ENCODE peak calls at places on chromosomes 6 and 20, in seven cellular contexts. R, C, G, Y, S, Z and Q are unnamed samples.

GRCh38 chr20:10919549-10920140 is 245.8 kb upstream of the JAG1 start:
- DNase-seq in R (no peak), C (peak), G (no peak), Y (no peak), S (no peak), Z (no peak), Q (no peak)

GRCh38 chr20:53282217-53282955 is 310.2 kb downstream of the TSHZ2 start:
- DNase-seq in R (peak), C (no peak), G (no peak), Y (peak), S (no peak), Z (no peak), Q (no peak)

GRCh38 chr6:121285041-121285440 is 49.2 kb downstream of the TBC1D32 start:
- DNase-seq in R (no peak), C (peak), G (no peak), Y (no peak), S (no peak), Z (no peak), Q (peak)

GRCh38 chr6:159249752-159250151 is 80.6 kb downstream of the FNDC1 start:
- DNase-seq in R (no peak), C (no peak), G (no peak), Y (no peak), S (no peak), Z (no peak), Q (no peak)

GRCh38 chr6:19771753-19772336 is 65.3 kb upstream of the ID4 start:
- DNase-seq in R (no peak), C (peak), G (no peak), Y (no peak), S (no peak), Z (peak), Q (no peak)

GRCh38 chr6:143700684-143701342 is 23.0 kb downstream of the PHACTR2 start:
- DNase-seq in R (no peak), C (peak), G (no peak), Y (no peak), S (no peak), Z (no peak), Q (no peak)

GRCh38 chr6:83047065-83047754 is 18.4 kb downstream of the UBE3D start:
- DNase-seq in R (peak), C (no peak), G (no peak), Y (peak), S (no peak), Z (peak), Q (no peak)

GRCh38 chr6:136927313-136927712 is 5.2 kb downstream of the SLC35D3 start:
- DNase-seq in R (peak), C (peak), G (no peak), Y (peak), S (peak), Z (no peak), Q (peak)

GRCh38 chr6:30615958-30616810 is 859 bp downstream of the PPP1R10 start:
- DNase-seq in R (peak), C (no peak), G (no peak), Y (peak), S (peak), Z (peak), Q (peak)

GRCh38 chr6:144330588-144330987 is 45.5 kb downstream of the UTRN start:
- DNase-seq in R (peak), C (no peak), G (peak), Y (peak), S (no peak), Z (peak), Q (no peak)

GRCh38 chr20:2236266-2236665 is 59.5 kb upstream of the TGM3 start:
- DNase-seq in R (no peak), C (peak), G (no peak), Y (no peak), S (no peak), Z (peak), Q (no peak)

GRCh38 chr20:32470025-32470861 is 112.1 kb downstream of the ASXL1 start:
- DNase-seq in R (peak), C (peak), G (no peak), Y (peak), S (no peak), Z (peak), Q (peak)

GRCh38 chr20:63174309-63175030 is 41.5 kb downstream of the YTHDF1 start:
- DNase-seq in R (no peak), C (no peak), G (no peak), Y (no peak), S (peak), Z (no peak), Q (no peak)

GRCh38 chr20:48421547-48421946 is 406.3 kb downstream of the PREX1 start:
- DNase-seq in R (no peak), C (no peak), G (no peak), Y (no peak), S (no peak), Z (no peak), Q (no peak)

GRCh38 chr6:13445005-13445743 is 42.2 kb downstream of the GFOD1 start:
- DNase-seq in R (no peak), C (peak), G (no peak), Y (no peak), S (no peak), Z (peak), Q (no peak)

GRCh38 chr20:17761612-17762011 is 61.8 kb downstream of the BANF2 start:
- DNase-seq in R (peak), C (no peak), G (no peak), Y (peak), S (no peak), Z (no peak), Q (no peak)

GRCh38 chr20:6994452-6994851 is 227.0 kb downstream of the BMP2 start:
- DNase-seq in R (no peak), C (no peak), G (no peak), Y (no peak), S (no peak), Z (peak), Q (peak)

GRCh38 chr6:121620002-121620740 is 184.7 kb downstream of the GJA1 start:
- DNase-seq in R (peak), C (no peak), G (no peak), Y (peak), S (no peak), Z (no peak), Q (no peak)

GRCh38 chr6:147169529-147169928 is 34.7 kb upstream of the STXBP5 start:
- DNase-seq in R (no peak), C (no peak), G (no peak), Y (no peak), S (no peak), Z (peak), Q (no peak)

GRCh38 chr20:3092611-3093379 is 8.3 kb upstream of the AVP start:
- DNase-seq in R (peak), C (no peak), G (no peak), Y (peak), S (no peak), Z (no peak), Q (no peak)

GRCh38 chr20:17871181-17871580 is 97.4 kb downstream of the SNX5 start:
- DNase-seq in R (peak), C (peak), G (no peak), Y (no peak), S (no peak), Z (peak), Q (no peak)

GRCh38 chr6:45679631-45680030 is 301.9 kb upstream of the SUPT3H start:
- DNase-seq in R (no peak), C (no peak), G (no peak), Y (no peak), S (no peak), Z (no peak), Q (no peak)

GRCh38 chr6:148479498-148479897 is 136.9 kb downstream of the SASH1 start:
- DNase-seq in R (no peak), C (no peak), G (no peak), Y (no peak), S (no peak), Z (no peak), Q (no peak)

GRCh38 chr6:1630771-1631217 is 21.1 kb downstream of the FOXC1 start:
- DNase-seq in R (peak), C (peak), G (no peak), Y (no peak), S (no peak), Z (peak), Q (no peak)

GRCh38 chr6:140427842-140428241 is 1053.4 kb upstream of the CITED2 start:
- DNase-seq in R (peak), C (no peak), G (no peak), Y (no peak), S (no peak), Z (peak), Q (no peak)

GRCh38 chr6:5617179-5617578 is 355.9 kb downstream of the FARS2 start:
- DNase-seq in R (no peak), C (no peak), G (no peak), Y (no peak), S (no peak), Z (no peak), Q (no peak)

GRCh38 chr6:128337619-128338018 is 182.8 kb downstream of the PTPRK start:
- DNase-seq in R (no peak), C (peak), G (no peak), Y (no peak), S (no peak), Z (no peak), Q (no peak)

GRCh38 chr20:48635791-48636267 is 192.0 kb downstream of the PREX1 start:
- DNase-seq in R (peak), C (peak), G (peak), Y (peak), S (no peak), Z (peak), Q (peak)

GRCh38 chr6:151488226-151488625 is 5.6 kb upstream of the CCDC170 start:
- DNase-seq in R (no peak), C (peak), G (no peak), Y (no peak), S (no peak), Z (no peak), Q (peak)

GRCh38 chr6:79605968-79606764 is 25.0 kb upstream of the SH3BGRL2 start:
- DNase-seq in R (peak), C (no peak), G (no peak), Y (peak), S (no peak), Z (no peak), Q (no peak)

GRCh38 chr6:108952776-108953486 is 104.7 kb downstream of the ARMC2 start:
- DNase-seq in R (no peak), C (no peak), G (no peak), Y (no peak), S (no peak), Z (no peak), Q (no peak)

DNA sequence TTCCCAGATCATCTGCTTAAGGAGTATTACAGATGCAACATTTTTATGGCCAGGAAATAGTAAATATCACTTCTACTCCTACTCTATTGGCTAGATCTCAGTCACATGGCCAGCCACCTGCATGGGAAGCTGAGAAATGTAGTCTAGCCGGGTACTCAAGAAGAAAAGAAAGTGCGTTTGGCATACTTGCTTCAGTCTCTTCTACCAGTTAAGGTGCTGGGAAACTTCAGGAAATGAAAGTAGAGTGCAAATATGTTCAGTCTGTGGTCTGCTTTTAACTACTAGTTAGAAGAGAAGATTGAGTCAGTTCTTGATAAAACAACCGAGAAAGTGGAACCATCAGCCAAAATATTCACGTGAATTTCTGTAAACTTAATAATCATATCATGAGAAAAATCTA is 129.2 kb downstream of the PDSS2 start:
- DNase-seq in R (no peak), C (no peak), G (no peak), Y (no peak), S (no peak), Z (peak), Q (no peak)
- H2BK5ac ChIP-seq in R (no peak), C (no peak), G (no peak), Y (no peak), S (no peak), Z (no peak), Q (no peak)

GRCh38 chr6:6676910-6677441 is 88.5 kb downstream of the LY86 start:
- DNase-seq in R (peak), C (peak), G (peak), Y (peak), S (peak), Z (peak), Q (peak)
- H2BK5ac ChIP-seq in R (no peak), C (no peak), G (no peak), Y (no peak), S (no peak), Z (no peak), Q (no peak)

GRCh38 chr6:135586388-135586787 is 88.8 kb upstream of the AHI1 start:
- DNase-seq in R (no peak), C (peak), G (no peak), Y (no peak), S (no peak), Z (no peak), Q (no peak)
- H2BK5ac ChIP-seq in R (no peak), C (no peak), G (no peak), Y (no peak), S (no peak), Z (no peak), Q (no peak)

GRCh38 chr20:50044353-50044960 is 61.7 kb downstream of the SNAI1 start:
- DNase-seq in R (no peak), C (no peak), G (no peak), Y (no peak), S (no peak), Z (no peak), Q (no peak)
- H2BK5ac ChIP-seq in R (no peak), C (no peak), G (no peak), Y (no peak), S (peak), Z (peak), Q (no peak)

GRCh38 chr20:8322654-8323053 is 190.6 kb downstream of the PLCB1 start:
- DNase-seq in R (no peak), C (no peak), G (no peak), Y (no peak), S (no peak), Z (no peak), Q (no peak)
- H2BK5ac ChIP-seq in R (no peak), C (no peak), G (no peak), Y (no peak), S (no peak), Z (no peak), Q (no peak)

GRCh38 chr6:100751590-100751989 is 129.5 kb downstream of the ASCC3 start:
- DNase-seq in R (no peak), C (no peak), G (no peak), Y (no peak), S (no peak), Z (no peak), Q (no peak)
- H2BK5ac ChIP-seq in R (no peak), C (no peak), G (no peak), Y (no peak), S (no peak), Z (no peak), Q (no peak)

GRCh38 chr6:100412872-100413271 is 51.8 kb downstream of the SIM1 start:
- DNase-seq in R (peak), C (no peak), G (no peak), Y (no peak), S (no peak), Z (no peak), Q (no peak)
- H2BK5ac ChIP-seq in R (no peak), C (no peak), G (no peak), Y (no peak), S (no peak), Z (no peak), Q (no peak)